ENCODE peak calls at places on chromosomes 7 and 10, in nine cellular contexts. One of them, this sample, is unnamed.
A peak's percentile ranks its signal among the peaks of the same experiment; 100 is the strongest.

GRCh38 chr10:8245131-8246117 is 190.9 kb downstream of the GATA3 start:
- DNase-seq in testis: no peak
- DNase-seq in body of pancreas: no peak
- DNase-seq in transverse colon: no peak
- DNase-seq in HepG2: no peak
- DNase-seq in heart left ventricle: no peak
- DNase-seq in A549: no peak
- DNase-seq in endothelial cell of umbilical vein: no peak
- DNase-seq in adrenal gland: no peak
- DNase-seq in this sample: no peak

GRCh38 chr10:58518775-58519174 is 6.1 kb downstream of the BICC1 start:
- DNase-seq in A549: no peak
- DNase-seq in adrenal gland: no peak
- DNase-seq in heart left ventricle: no peak
- DNase-seq in endothelial cell of umbilical vein: no peak
- DNase-seq in transverse colon: no peak
- DNase-seq in testis: no peak
- DNase-seq in body of pancreas: peak; percentile 39
- DNase-seq in HepG2: no peak
- DNase-seq in this sample: no peak

GRCh38 chr10:77531441-77532001 is 106.1 kb downstream of the KCNMA1 start:
- DNase-seq in heart left ventricle: no peak
- DNase-seq in endothelial cell of umbilical vein: peak; percentile 58
- DNase-seq in adrenal gland: peak; percentile 81
- DNase-seq in testis: no peak
- DNase-seq in body of pancreas: no peak
- DNase-seq in HepG2: no peak
- DNase-seq in transverse colon: no peak
- DNase-seq in A549: peak; percentile 90
- DNase-seq in this sample: no peak

GRCh38 chr10:52566471-52567246 is 205.9 kb downstream of the MBL2 start:
- DNase-seq in HepG2: peak; percentile 16
- DNase-seq in body of pancreas: no peak
- DNase-seq in adrenal gland: no peak
- DNase-seq in endothelial cell of umbilical vein: peak; percentile 81
- DNase-seq in testis: no peak
- DNase-seq in transverse colon: no peak
- DNase-seq in A549: peak; percentile 32
- DNase-seq in heart left ventricle: no peak
- DNase-seq in this sample: no peak

GRCh38 chr7:142111509-142111908 is at the start of gene MGAM2:
- DNase-seq in transverse colon: peak; percentile 13
- DNase-seq in heart left ventricle: no peak
- DNase-seq in adrenal gland: no peak
- DNase-seq in endothelial cell of umbilical vein: no peak
- DNase-seq in testis: no peak
- DNase-seq in body of pancreas: no peak
- DNase-seq in A549: no peak
- DNase-seq in HepG2: no peak
- DNase-seq in this sample: no peak

GRCh38 chr7:131688738-131689661 is 132.6 kb upstream of the PODXL start:
- DNase-seq in endothelial cell of umbilical vein: peak; percentile 61
- DNase-seq in transverse colon: peak; percentile 62
- DNase-seq in HepG2: peak; percentile 49
- DNase-seq in testis: peak; percentile 80
- DNase-seq in body of pancreas: peak; percentile 69
- DNase-seq in adrenal gland: peak; percentile 48
- DNase-seq in A549: peak; percentile 94
- DNase-seq in heart left ventricle: peak; percentile 58
- DNase-seq in this sample: peak; percentile 65

GRCh38 chr7:30920021-30920583 is 8.4 kb downstream of the AQP1 start:
- DNase-seq in A549: no peak
- DNase-seq in heart left ventricle: peak; percentile 14
- DNase-seq in HepG2: no peak
- DNase-seq in transverse colon: peak; percentile 9
- DNase-seq in body of pancreas: peak; percentile 16
- DNase-seq in adrenal gland: peak; percentile 15
- DNase-seq in endothelial cell of umbilical vein: no peak
- DNase-seq in testis: no peak
- DNase-seq in this sample: no peak

GRCh38 chr7:131188367-131189339 is 139.0 kb upstream of the MKLN1 start:
- DNase-seq in heart left ventricle: no peak
- DNase-seq in transverse colon: no peak
- DNase-seq in testis: no peak
- DNase-seq in HepG2: peak; percentile 28
- DNase-seq in body of pancreas: peak; percentile 16
- DNase-seq in A549: peak; percentile 79
- DNase-seq in adrenal gland: peak; percentile 57
- DNase-seq in endothelial cell of umbilical vein: peak; percentile 39
- DNase-seq in this sample: no peak

GRCh38 chr10:78966182-78966787 is 102.5 kb upstream of the ZMIZ1 start:
- DNase-seq in heart left ventricle: no peak
- DNase-seq in transverse colon: no peak
- DNase-seq in endothelial cell of umbilical vein: no peak
- DNase-seq in body of pancreas: no peak
- DNase-seq in HepG2: no peak
- DNase-seq in adrenal gland: no peak
- DNase-seq in A549: no peak
- DNase-seq in testis: no peak
- DNase-seq in this sample: no peak

GRCh38 chr7:25759748-25760147 is 392.2 kb upstream of the NFE2L3 start:
- DNase-seq in transverse colon: no peak
- DNase-seq in A549: no peak
- DNase-seq in adrenal gland: no peak
- DNase-seq in endothelial cell of umbilical vein: no peak
- DNase-seq in HepG2: no peak
- DNase-seq in testis: no peak
- DNase-seq in body of pancreas: no peak
- DNase-seq in heart left ventricle: no peak
- DNase-seq in this sample: no peak

GRCh38 chr7:141014091-141014490 is 661 bp downstream of the MRPS33 start:
- DNase-seq in adrenal gland: no peak
- DNase-seq in body of pancreas: no peak
- DNase-seq in heart left ventricle: no peak
- DNase-seq in testis: no peak
- DNase-seq in transverse colon: no peak
- DNase-seq in HepG2: no peak
- DNase-seq in endothelial cell of umbilical vein: no peak
- DNase-seq in A549: peak; percentile 25
- DNase-seq in this sample: no peak

GRCh38 chr7:139543801-139544603 is 20.5 kb downstream of the CLEC2L start:
- DNase-seq in A549: no peak
- DNase-seq in adrenal gland: no peak
- DNase-seq in body of pancreas: no peak
- DNase-seq in transverse colon: no peak
- DNase-seq in endothelial cell of umbilical vein: no peak
- DNase-seq in HepG2: no peak
- DNase-seq in testis: peak; percentile 27
- DNase-seq in heart left ventricle: no peak
- DNase-seq in this sample: no peak

GRCh38 chr10:131017566-131018285 is 293.8 kb downstream of the TCERG1L start:
- DNase-seq in heart left ventricle: no peak
- DNase-seq in adrenal gland: no peak
- DNase-seq in A549: no peak
- DNase-seq in testis: no peak
- DNase-seq in endothelial cell of umbilical vein: no peak
- DNase-seq in HepG2: no peak
- DNase-seq in transverse colon: no peak
- DNase-seq in body of pancreas: no peak
- DNase-seq in this sample: peak; percentile 13

GRCh38 chr7:40192036-40192435 is 57.2 kb downstream of the SUGCT start:
- DNase-seq in endothelial cell of umbilical vein: no peak
- DNase-seq in A549: no peak
- DNase-seq in HepG2: no peak
- DNase-seq in transverse colon: no peak
- DNase-seq in body of pancreas: no peak
- DNase-seq in heart left ventricle: no peak
- DNase-seq in testis: no peak
- DNase-seq in adrenal gland: no peak
- DNase-seq in this sample: no peak

GRCh38 chr7:40186586-40186985 is 51.8 kb downstream of the SUGCT start:
- DNase-seq in heart left ventricle: no peak
- DNase-seq in HepG2: peak; percentile 12
- DNase-seq in endothelial cell of umbilical vein: no peak
- DNase-seq in transverse colon: no peak
- DNase-seq in A549: no peak
- DNase-seq in adrenal gland: no peak
- DNase-seq in testis: no peak
- DNase-seq in body of pancreas: no peak
- DNase-seq in this sample: no peak
- TF ChIP-seq CTCF in heart left ventricle: no peak
- TF ChIP-seq CTCF in HepG2: no peak
- TF ChIP-seq CTCF in endothelial cell of umbilical vein: no peak
- TF ChIP-seq CTCF in transverse colon: no peak
- TF ChIP-seq CTCF in A549: no peak
- TF ChIP-seq CTCF in adrenal gland: no peak
- TF ChIP-seq CTCF in testis: no peak
- TF ChIP-seq CTCF in body of pancreas: no peak
- TF ChIP-seq CTCF in this sample: no peak

GRCh38 chr10:70232155-70232858 is 922 bp downstream of the PPA1 start:
- DNase-seq in transverse colon: peak; percentile 77
- DNase-seq in endothelial cell of umbilical vein: peak; percentile 74
- DNase-seq in adrenal gland: peak; percentile 48
- DNase-seq in body of pancreas: peak; percentile 81
- DNase-seq in HepG2: peak; percentile 71
- DNase-seq in heart left ventricle: peak; percentile 38
- DNase-seq in testis: peak; percentile 39
- DNase-seq in A549: peak; percentile 36
- DNase-seq in this sample: peak; percentile 75
- TF ChIP-seq POLR2A in transverse colon: peak; percentile 82
- TF ChIP-seq POLR2A in endothelial cell of umbilical vein: no peak
- TF ChIP-seq POLR2A in adrenal gland: peak; percentile 83
- TF ChIP-seq POLR2A in body of pancreas: peak; percentile 88
- TF ChIP-seq POLR2A in HepG2: peak; percentile 45
- TF ChIP-seq POLR2A in heart left ventricle: no peak
- TF ChIP-seq POLR2A in testis: no peak
- TF ChIP-seq POLR2A in A549: no peak
- TF ChIP-seq POLR2A in this sample: peak; percentile 89

DNA sequence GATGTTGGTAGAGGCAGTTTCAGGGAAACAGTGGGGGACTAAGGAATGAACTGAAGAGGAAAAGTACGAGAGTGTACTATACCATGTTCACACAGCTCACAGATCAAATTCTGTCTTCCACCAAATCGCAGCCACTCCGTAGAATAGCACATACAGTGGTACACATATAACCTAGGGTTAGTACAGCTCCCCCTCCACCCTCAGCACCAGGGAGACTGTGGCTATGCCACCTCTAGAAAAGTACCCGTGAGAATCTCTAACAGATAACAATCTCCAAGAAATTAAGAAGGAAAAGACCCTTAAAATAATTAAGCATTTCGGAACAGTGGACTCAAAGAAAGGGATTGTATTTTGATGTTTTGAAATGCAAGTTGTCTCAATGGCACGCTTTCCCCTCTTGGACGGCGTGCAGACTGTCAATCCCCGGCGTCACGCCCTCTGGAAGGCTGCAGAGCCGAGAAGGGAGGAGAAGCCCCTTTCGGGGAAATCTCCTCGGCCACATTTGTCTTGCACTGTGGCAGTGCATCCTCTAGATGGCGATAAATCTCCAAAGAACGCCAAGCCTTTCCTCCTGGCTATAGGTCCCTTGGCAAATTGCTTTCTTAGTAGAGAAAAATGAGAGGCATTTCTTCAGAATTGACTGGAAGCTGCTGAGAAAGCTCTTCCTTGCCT is 345.0 kb downstream of the REEP3 start:
- DNase-seq in adrenal gland: peak; percentile 23
- DNase-seq in heart left ventricle: peak; percentile 20
- DNase-seq in A549: peak; percentile 71
- DNase-seq in HepG2: peak; percentile 27
- DNase-seq in transverse colon: peak; percentile 27
- DNase-seq in body of pancreas: peak; percentile 46
- DNase-seq in endothelial cell of umbilical vein: peak; percentile 61
- DNase-seq in testis: peak; percentile 61
- DNase-seq in this sample: no peak
- TF ChIP-seq CTCF in adrenal gland: peak; percentile 50
- TF ChIP-seq CTCF in heart left ventricle: peak; percentile 70
- TF ChIP-seq CTCF in A549: peak; percentile 75
- TF ChIP-seq CTCF in HepG2: peak; percentile 77
- TF ChIP-seq CTCF in transverse colon: peak; percentile 45
- TF ChIP-seq CTCF in body of pancreas: peak; percentile 83
- TF ChIP-seq CTCF in endothelial cell of umbilical vein: peak; percentile 78
- TF ChIP-seq CTCF in testis: peak; percentile 83
- TF ChIP-seq CTCF in this sample: peak; percentile 62

DNA sequence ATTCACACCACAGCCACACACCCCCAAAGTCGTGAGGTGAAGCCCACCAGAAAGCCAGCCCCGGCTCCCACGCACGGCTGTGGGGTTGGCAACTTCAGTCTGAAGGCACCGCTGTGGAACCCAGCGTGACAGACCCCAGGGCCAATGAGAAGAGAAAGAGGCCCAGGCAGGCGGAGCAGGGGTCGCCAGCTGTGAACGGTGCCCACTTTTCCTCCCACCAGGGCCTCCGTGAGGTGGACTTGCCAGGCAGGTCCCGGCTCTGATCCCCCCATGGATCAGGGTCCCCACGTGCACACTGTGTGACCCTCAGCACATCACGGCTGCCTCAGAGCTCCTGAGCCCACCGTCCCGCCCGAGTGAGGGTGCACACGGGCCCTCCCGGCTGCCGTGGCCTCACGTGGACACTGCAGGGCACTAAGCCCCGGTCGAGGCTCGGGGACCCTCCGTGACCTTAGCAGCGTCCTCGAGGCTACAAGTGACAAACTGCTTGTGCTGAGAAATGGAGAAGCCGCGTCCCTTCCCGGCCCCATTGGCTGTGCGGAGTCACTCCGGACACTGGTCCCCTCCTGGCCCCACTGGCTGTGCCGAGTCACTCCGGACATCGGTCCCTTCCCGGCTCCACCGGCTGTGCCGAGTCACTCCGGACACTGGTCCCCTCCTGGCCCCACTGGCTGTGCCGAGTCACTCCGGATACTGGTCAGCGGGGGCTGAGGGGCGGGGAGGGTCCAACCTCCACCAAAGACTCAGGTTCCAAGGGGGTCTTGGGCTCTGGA is 72.4 kb upstream of the PDGFA start:
- DNase-seq in adrenal gland: no peak
- DNase-seq in heart left ventricle: no peak
- DNase-seq in A549: no peak
- DNase-seq in body of pancreas: no peak
- DNase-seq in endothelial cell of umbilical vein: no peak
- DNase-seq in transverse colon: no peak
- DNase-seq in HepG2: no peak
- DNase-seq in testis: no peak
- DNase-seq in this sample: no peak
- TF ChIP-seq POLR2A in adrenal gland: no peak
- TF ChIP-seq POLR2A in heart left ventricle: no peak
- TF ChIP-seq POLR2A in A549: no peak
- TF ChIP-seq POLR2A in body of pancreas: no peak
- TF ChIP-seq POLR2A in endothelial cell of umbilical vein: no peak
- TF ChIP-seq POLR2A in transverse colon: no peak
- TF ChIP-seq POLR2A in HepG2: no peak
- TF ChIP-seq POLR2A in testis: no peak
- TF ChIP-seq POLR2A in this sample: no peak

This sample was measured in Peyer's patch.